ENCODE peak calls at places on chromosome 16, in six cellular contexts. K is epithelial cell of prostate, X is nephron progenitor cell, N is skeletal muscle cell, Q is GM12864, W is astrocyte of the cerebellum. D is an unnamed sample.

GRCh38 chr16:2471016-2471652 is at the start of gene NTN3:
- DNase-seq in K (no peak), X (peak), N (no peak), Q (no peak), W (no peak), D (no peak)

GRCh38 chr16:57503366-57503765 is 17.1 kb upstream of the DOK4 start:
- DNase-seq in K (no peak), X (peak), N (no peak), Q (no peak), W (no peak), D (peak)

GRCh38 chr16:50473375-50473945 is 74.7 kb upstream of the NKD1 start:
- DNase-seq in K (peak), X (no peak), N (no peak), Q (peak), W (no peak), D (peak)

GRCh38 chr16:50245417-50246298 is 20.7 kb upstream of the ADCY7 start:
- DNase-seq in K (peak), X (peak), N (no peak), Q (no peak), W (no peak), D (peak)

GRCh38 chr16:4882633-4883285 is 35.5 kb downstream of the UBN1 start:
- DNase-seq in K (peak), X (no peak), N (peak), Q (no peak), W (peak), D (peak)

GRCh38 chr16:89344314-89344828 is 126.9 kb downstream of the ZNF778 start:
- DNase-seq in K (no peak), X (no peak), N (no peak), Q (no peak), W (no peak), D (no peak)

GRCh38 chr16:86261379-86261778 is 248.9 kb upstream of the FOXF1 start:
- DNase-seq in K (no peak), X (no peak), N (no peak), Q (no peak), W (no peak), D (peak)

GRCh38 chr16:57791156-57791902 is 11.0 kb downstream of the KIFC3 start:
- DNase-seq in K (no peak), X (no peak), N (no peak), Q (no peak), W (no peak), D (no peak)

GRCh38 chr16:70741779-70742125 is 55.9 kb upstream of the MTSS2 start:
- DNase-seq in K (no peak), X (no peak), N (no peak), Q (no peak), W (no peak), D (no peak)

GRCh38 chr16:88905563-88905962 is 39.1 kb upstream of the PABPN1L start:
- DNase-seq in K (no peak), X (peak), N (no peak), Q (no peak), W (no peak), D (no peak)

GRCh38 chr16:69618721-69619120 is 53.0 kb downstream of the NFAT5 start:
- DNase-seq in K (no peak), X (no peak), N (no peak), Q (no peak), W (no peak), D (no peak)

GRCh38 chr16:55700961-55701360 is 45.2 kb downstream of the SLC6A2 start:
- DNase-seq in K (no peak), X (no peak), N (no peak), Q (no peak), W (no peak), D (no peak)

GRCh38 chr16:31507929-31508705 is at the start of gene RUSF1:
- DNase-seq in K (peak), X (peak), N (peak), Q (peak), W (peak), D (peak)

GRCh38 chr16:84253173-84253572 is 13.4 kb upstream of the KCNG4 start:
- DNase-seq in K (no peak), X (no peak), N (no peak), Q (no peak), W (no peak), D (no peak)

GRCh38 chr16:3963886-3964685 is 83.6 kb upstream of the CREBBP start:
- DNase-seq in K (no peak), X (no peak), N (no peak), Q (no peak), W (no peak), D (no peak)

GRCh38 chr16:87602005-87602790 is at the start of gene JPH3:
- DNase-seq in K (no peak), X (peak), N (no peak), Q (no peak), W (no peak), D (no peak)

GRCh38 chr16:85187002-85187401 is 74.7 kb upstream of the CIBAR2 start:
- DNase-seq in K (no peak), X (no peak), N (no peak), Q (no peak), W (no peak), D (no peak)

GRCh38 chr16:12613992-12614661 is 189.6 kb downstream of the CPPED1 start:
- DNase-seq in K (no peak), X (no peak), N (no peak), Q (no peak), W (no peak), D (no peak)

GRCh38 chr16:4293822-4294457 is 21.1 kb upstream of the TFAP4 start:
- DNase-seq in K (no peak), X (peak), N (peak), Q (no peak), W (no peak), D (peak)

GRCh38 chr16:50272111-50272571 is 5.8 kb downstream of the ADCY7 start:
- DNase-seq in K (no peak), X (no peak), N (no peak), Q (no peak), W (no peak), D (no peak)

GRCh38 chr16:69217433-69217832 is 30.5 kb downstream of the SNTB2 start:
- DNase-seq in K (peak), X (no peak), N (no peak), Q (no peak), W (peak), D (peak)

GRCh38 chr16:82715833-82716232 is 89.1 kb downstream of the CDH13 start:
- DNase-seq in K (no peak), X (no peak), N (no peak), Q (no peak), W (no peak), D (peak)

GRCh38 chr16:4403133-4403949 is 13.1 kb downstream of the CORO7 start:
- DNase-seq in K (no peak), X (no peak), N (no peak), Q (no peak), W (no peak), D (no peak)

GRCh38 chr16:60241671-60242070 is 1507.6 kb upstream of the GOT2 start:
- DNase-seq in K (no peak), X (no peak), N (no peak), Q (no peak), W (no peak), D (no peak)

D was measured in mammary epithelial cell.